ENCODE peak calls at places on chromosomes 4 and X, in six cellular contexts. B, G, L, U, N and R are unnamed samples.

GRCh38 chr4:3874525-3875110 is 108.4 kb downstream of the ADRA2C start:
- DNase-seq in L (no peak), B (no peak), U (no peak), N (no peak), G (no peak), R (no peak)

GRCh38 chrX:106802063-106802387 is 448 bp upstream of the TBC1D8B start:
- DNase-seq in B (no peak), G (no peak), L (no peak), N (no peak), U (no peak), R (peak)

GRCh38 chrX:13428055-13428786 is 108.4 kb upstream of the ATXN3L start:
- DNase-seq in G (no peak), L (no peak), B (no peak), N (no peak), U (peak), R (peak)

GRCh38 chr4:166726832-166727231 is 507.5 kb downstream of the SPOCK3 start:
- DNase-seq in B (no peak), N (no peak), U (no peak), L (no peak), G (no peak), R (no peak)

GRCh38 chr4:8393593-8394038 is 46.9 kb downstream of the ACOX3 start:
- DNase-seq in B (no peak), L (peak), U (no peak), N (no peak), G (peak), R (peak)

GRCh38 chr4:1047106-1047975 is 35.9 kb downstream of the FGFRL1 start:
- DNase-seq in G (no peak), N (peak), L (no peak), B (peak), U (peak), R (no peak)

GRCh38 chr4:173448557-173448918 is 49.6 kb upstream of the SCRG1 start:
- DNase-seq in N (no peak), B (no peak), G (no peak), U (no peak), L (no peak), R (no peak)

GRCh38 chr4:140675599-140676231 is 80.5 kb downstream of the TBC1D9 start:
- DNase-seq in U (no peak), L (no peak), B (no peak), G (no peak), N (no peak), R (no peak)

GRCh38 chr4:8657381-8657776 is 64.8 kb downstream of the CPZ start:
- DNase-seq in N (no peak), L (no peak), U (no peak), B (no peak), G (no peak), R (no peak)

GRCh38 chrX:3345281-3346081 is 971 bp downstream of the MXRA5 start:
- DNase-seq in L (peak), N (peak), B (no peak), U (peak), G (peak), R (no peak)

GRCh38 chr4:41362647-41363383 is 106.1 kb downstream of the UCHL1 start:
- DNase-seq in B (no peak), N (no peak), L (no peak), U (peak), G (no peak), R (no peak)

GRCh38 chrX:29662759-29663503 is 552.4 kb upstream of the MAGEB2 start:
- DNase-seq in U (no peak), B (no peak), L (no peak), N (no peak), G (no peak), R (peak)

GRCh38 chrX:49192722-49193328 is 6.7 kb upstream of the PRICKLE3 start:
- DNase-seq in U (no peak), G (no peak), L (no peak), N (no peak), B (no peak), R (no peak)

GRCh38 chr4:184732126-184732525 is 1.8 kb downstream of the CENPU start:
- DNase-seq in U (no peak), B (no peak), L (no peak), N (no peak), G (no peak), R (no peak)

GRCh38 chr4:6480532-6481088 is 8.2 kb upstream of the PPP2R2C start:
- DNase-seq in B (no peak), L (no peak), N (no peak), G (no peak), U (no peak), R (no peak)

GRCh38 chr4:101156619-101157310 is 190.6 kb downstream of the PPP3CA start:
- DNase-seq in N (no peak), G (no peak), L (no peak), U (no peak), B (no peak), R (no peak)

GRCh38 chr4:8882239-8882638 is 10.6 kb upstream of the HMX1 start:
- DNase-seq in U (no peak), L (no peak), B (no peak), N (no peak), G (peak), R (no peak)

GRCh38 chr4:112589207-112589606 is 47.5 kb downstream of the ZGRF1 start:
- DNase-seq in N (no peak), L (no peak), B (no peak), G (no peak), U (no peak), R (no peak)

GRCh38 chr4:159047478-159048165 is 55.3 kb upstream of the RAPGEF2 start:
- DNase-seq in U (no peak), L (no peak), B (no peak), G (no peak), N (no peak), R (no peak)

GRCh38 chrX:119190736-119191282 is 45.3 kb upstream of the PGRMC1 start:
- DNase-seq in B (no peak), L (no peak), U (no peak), N (no peak), G (no peak), R (no peak)

GRCh38 chr4:6137027-6137746 is 63.2 kb downstream of the JAKMIP1 start:
- DNase-seq in B (no peak), G (no peak), N (no peak), L (no peak), U (peak), R (no peak)

GRCh38 chrX:21865436-21865835 is 9.6 kb downstream of the YY2 start:
- DNase-seq in B (no peak), G (no peak), N (no peak), L (no peak), U (no peak), R (no peak)

GRCh38 chr4:25449270-25449669 is 72.2 kb downstream of the ANAPC4 start:
- DNase-seq in B (no peak), N (no peak), L (no peak), U (no peak), G (no peak), R (no peak)

GRCh38 chr4:37562592-37562991 is 123.6 kb downstream of the RELL1 start:
- DNase-seq in G (no peak), B (no peak), N (no peak), U (no peak), L (no peak), R (no peak)

GRCh38 chr4:106238819-106239420 is 77.1 kb downstream of the TBCK start:
- DNase-seq in N (no peak), L (no peak), U (no peak), G (peak), B (no peak), R (no peak)

GRCh38 chr4:44342800-44343199 is 105.8 kb downstream of the KCTD8 start:
- DNase-seq in U (no peak), G (no peak), B (no peak), N (no peak), L (no peak), R (no peak)

GRCh38 chr4:7059673-7060072 is 8.2 kb downstream of the GRPEL1 start:
- DNase-seq in U (no peak), G (no peak), L (no peak), N (no peak), B (no peak), R (no peak)

GRCh38 chr4:58261526-58261925 is 1151.3 kb upstream of the IGFBP7 start:
- DNase-seq in L (no peak), G (no peak), N (no peak), U (no peak), B (no peak), R (no peak)

GRCh38 chr4:8048856-8049686 is 109.4 kb upstream of the AFAP1 start:
- DNase-seq in G (no peak), L (no peak), N (no peak), U (no peak), B (no peak), R (no peak)

GRCh38 chr4:78171482-78171881 is 114.4 kb downstream of the FRAS1 start:
- DNase-seq in U (no peak), B (no peak), L (no peak), G (no peak), N (no peak), R (no peak)

GRCh38 chr4:56909083-56909981 is 1.6 kb downstream of the REST start:
- DNase-seq in B (peak), L (peak), G (peak), U (no peak), N (peak), R (no peak)

GRCh38 chrX:75155454-75155829 is 641 bp downstream of the ABCB7 start:
- DNase-seq in G (peak), B (no peak), N (no peak), U (no peak), L (no peak), R (no peak)

GRCh38 chr4:140426610-140427103 is 791 bp downstream of the CLGN start:
- DNase-seq in G (peak), L (no peak), N (no peak), U (no peak), B (peak), R (no peak)

GRCh38 chr4:55864577-55865223 is 11.3 kb downstream of the EXOC1 start:
- DNase-seq in G (no peak), B (no peak), N (no peak), U (no peak), L (no peak), R (no peak)

GRCh38 chr4:55868691-55869090 is 15.2 kb downstream of the EXOC1 start:
- DNase-seq in G (no peak), N (no peak), L (no peak), U (no peak), B (no peak), R (no peak)

GRCh38 chr4:55866973-55867574 is 13.6 kb downstream of the EXOC1 start:
- DNase-seq in B (no peak), N (no peak), G (peak), L (no peak), U (no peak), R (no peak)

GRCh38 chr4:55865228-55865806 is 11.9 kb downstream of the EXOC1 start:
- DNase-seq in G (no peak), U (no peak), B (no peak), L (no peak), N (no peak), R (no peak)

DNA sequence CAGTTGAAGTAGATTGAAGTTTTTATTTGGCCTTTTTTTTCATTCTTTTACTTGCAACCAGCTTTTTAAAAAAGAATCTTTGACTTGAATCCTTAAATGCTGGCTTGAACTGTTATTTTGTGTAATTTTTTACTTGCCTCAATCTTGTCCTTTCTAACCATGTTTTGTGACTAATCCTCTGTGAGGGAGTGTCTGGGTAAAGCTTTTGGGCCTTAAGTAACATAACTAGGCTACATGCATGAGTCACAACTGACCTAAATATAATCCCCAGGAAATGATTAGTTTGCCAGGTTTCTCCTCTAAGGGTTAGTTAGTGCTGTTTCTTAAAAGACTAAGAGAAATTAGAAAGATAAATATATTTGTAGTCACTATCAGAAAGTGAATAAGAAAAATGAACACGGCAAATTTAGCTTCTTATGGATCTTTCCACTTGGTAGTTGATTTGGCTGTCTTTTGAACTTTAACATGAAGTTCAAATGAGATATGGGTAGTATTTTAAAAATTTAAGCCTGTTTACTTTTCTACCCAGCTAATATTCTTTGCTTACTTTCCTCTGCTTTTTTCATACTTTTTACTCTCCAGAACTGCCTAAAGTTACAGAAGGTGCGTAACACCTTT is 13.0 kb downstream of the EXOC1 start:
- DNase-seq in L (no peak), U (no peak), N (no peak), B (no peak), G (no peak), R (no peak)
- TF ChIP-seq POLR2AphosphoS5 in L (no peak), U (no peak), N (peak), B (no peak), G (no peak), R (no peak)

DNA sequence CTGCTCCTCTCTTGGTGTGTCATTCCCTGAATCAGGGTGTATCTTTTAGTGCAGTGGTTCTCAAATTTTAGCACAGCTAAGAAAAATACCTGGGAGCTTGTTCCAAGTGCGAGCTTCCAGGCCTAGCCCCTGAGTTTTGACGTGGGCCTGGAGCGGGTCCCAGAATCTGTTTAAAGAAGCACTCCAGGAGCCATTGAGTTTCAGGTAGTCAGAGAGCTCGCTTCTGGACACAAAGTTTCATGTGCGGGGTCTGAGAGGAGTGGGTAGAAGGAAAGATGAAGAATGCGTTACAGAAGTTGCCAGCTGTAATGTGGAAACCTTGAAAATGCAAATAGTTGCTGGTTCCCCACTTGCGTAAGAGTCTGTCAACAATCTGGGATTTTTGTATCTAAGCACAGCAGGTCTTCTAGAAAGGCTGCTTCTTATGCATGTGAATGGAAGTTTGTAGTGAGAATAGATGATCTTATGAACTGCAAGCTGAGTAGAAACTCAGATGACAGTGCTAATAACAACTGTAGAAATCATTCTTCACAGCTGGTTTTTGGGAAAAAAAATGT is 77.5 kb upstream of the CLCN4 start:
- DNase-seq in L (no peak), U (no peak), G (no peak), N (peak), B (no peak), R (no peak)
- H3K27ac ChIP-seq in L (no peak), U (no peak), G (no peak), N (no peak), B (no peak), R (no peak)

DNA sequence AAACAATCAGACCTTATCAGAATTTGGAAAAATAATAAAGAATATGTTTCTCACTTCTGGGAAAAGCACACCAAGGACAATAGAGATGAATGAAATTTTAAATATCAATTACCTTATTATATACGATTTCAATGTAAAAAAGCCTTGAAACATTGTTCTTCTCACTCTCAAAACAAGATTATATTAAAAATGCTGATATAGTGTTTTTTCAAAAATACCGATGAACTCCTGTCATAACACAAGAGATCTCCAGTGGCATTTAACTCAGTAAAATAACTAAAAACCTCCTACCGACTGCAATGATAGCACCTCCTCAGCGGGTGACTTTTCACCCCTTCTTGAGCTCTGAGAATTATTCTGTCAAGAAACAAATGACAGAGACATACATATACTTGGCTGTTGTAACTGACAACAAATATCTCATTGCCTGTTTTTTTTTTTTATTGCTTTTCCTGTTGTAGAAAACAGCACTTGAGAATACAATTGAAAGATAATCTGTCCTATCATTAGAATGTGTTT is 1237.3 kb downstream of the C4orf33 start:
- DNase-seq in G (no peak), U (no peak), L (no peak), N (no peak), B (no peak), R (no peak)
- TF ChIP-seq POLR2AphosphoS5 in G (no peak), U (no peak), L (no peak), N (no peak), B (no peak), R (no peak)

GRCh38 chrX:153408871-153409351 is 2.4 kb upstream of the ZFP92 start:
- DNase-seq in L (no peak), N (no peak), B (no peak), U (peak), G (no peak), R (no peak)
- H3K27ac ChIP-seq in L (no peak), N (no peak), B (no peak), U (no peak), G (no peak), R (no peak)

DNA sequence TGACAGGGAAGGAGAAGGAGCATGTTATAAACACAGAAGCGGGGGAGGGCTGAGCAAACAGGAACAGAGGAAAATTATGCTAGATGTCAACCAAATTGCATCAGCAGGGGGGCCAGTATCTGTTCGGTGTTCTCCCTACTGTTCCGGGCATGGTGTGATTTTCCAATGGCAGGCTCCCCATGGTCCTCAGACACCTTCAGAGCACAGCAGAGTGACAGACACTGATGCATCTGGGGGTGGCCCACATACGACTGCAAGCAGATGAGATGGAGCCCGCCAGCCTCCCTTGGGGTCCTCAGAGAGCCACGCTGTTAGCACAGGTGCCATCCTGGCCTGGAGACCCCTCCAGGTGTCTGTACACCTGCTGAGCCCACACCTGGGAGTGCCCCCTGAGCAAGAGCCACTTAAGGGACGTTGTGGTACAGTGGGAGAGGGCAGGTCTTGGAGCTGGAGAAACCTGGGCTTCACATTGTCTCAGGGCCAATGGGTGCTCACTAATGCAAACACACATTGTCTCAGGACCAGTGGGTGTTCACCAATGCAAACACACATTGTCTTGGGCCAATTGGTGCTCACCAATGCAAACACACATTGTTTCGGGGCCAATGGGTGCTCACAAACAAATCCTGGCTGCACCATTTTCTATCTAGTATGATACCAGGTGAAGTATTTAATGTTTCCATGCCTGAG is 95.4 kb downstream of the SLC2A9 start:
- DNase-seq in U (no peak), L (no peak), N (no peak), G (no peak), B (no peak), R (no peak)
- TF ChIP-seq POLR2AphosphoS5 in U (no peak), L (no peak), N (no peak), G (no peak), B (no peak), R (no peak)